ENCODE peak calls at places on chromosomes 11 and 22, in five cellular contexts. One of them, this sample, is unnamed.

GRCh38 chr11:72562431-72562830 is 111.8 kb downstream of the PDE2A start:
- DNase-seq in stomach: no peak
- DNase-seq in K562: no peak
- DNase-seq in HCT116: no peak
- DNase-seq in spleen: no peak
- DNase-seq in this sample: no peak

GRCh38 chr22:22748297-22748743 is 103.9 kb downstream of the GGTLC2 start:
- DNase-seq in spleen: no peak
- DNase-seq in K562: peak; percentile 73
- DNase-seq in stomach: peak; percentile 64
- DNase-seq in HCT116: no peak
- DNase-seq in this sample: no peak

GRCh38 chr22:42621505-42622002 is 6.9 kb upstream of the POLDIP3 start:
- DNase-seq in K562: peak; percentile 79
- DNase-seq in HCT116: peak; percentile 50
- DNase-seq in stomach: peak; percentile 78
- DNase-seq in spleen: peak; percentile 90
- DNase-seq in this sample: no peak

GRCh38 chr11:12802418-12803085 is 128.3 kb downstream of the TEAD1 start:
- DNase-seq in HCT116: peak; percentile 97
- DNase-seq in K562: peak; percentile 26
- DNase-seq in stomach: peak; percentile 92
- DNase-seq in spleen: no peak
- DNase-seq in this sample: peak; percentile 81

GRCh38 chr11:11584937-11585336 is 36.9 kb downstream of the GALNT18 start:
- DNase-seq in HCT116: no peak
- DNase-seq in K562: no peak
- DNase-seq in stomach: no peak
- DNase-seq in spleen: no peak
- DNase-seq in this sample: no peak

GRCh38 chr11:34640050-34640971 is 19.4 kb downstream of the EHF start:
- DNase-seq in spleen: no peak
- DNase-seq in K562: no peak
- DNase-seq in HCT116: no peak
- DNase-seq in stomach: peak; percentile 87
- DNase-seq in this sample: peak; percentile 76

GRCh38 chr11:101390539-101390938 is 193.3 kb downstream of the TRPC6 start:
- DNase-seq in stomach: no peak
- DNase-seq in HCT116: peak; percentile 3
- DNase-seq in K562: no peak
- DNase-seq in spleen: no peak
- DNase-seq in this sample: no peak

GRCh38 chr11:79437274-79437980 is 3.4 kb downstream of the TENM4 start:
- DNase-seq in K562: no peak
- DNase-seq in stomach: peak; percentile 64
- DNase-seq in HCT116: no peak
- DNase-seq in spleen: peak; percentile 76
- DNase-seq in this sample: no peak

GRCh38 chr11:117673561-117673960 is 123.5 kb downstream of the DSCAML1 start:
- DNase-seq in K562: no peak
- DNase-seq in spleen: no peak
- DNase-seq in HCT116: no peak
- DNase-seq in stomach: no peak
- DNase-seq in this sample: no peak

GRCh38 chr11:76415073-76415472 is 29.7 kb upstream of the EMSY start:
- DNase-seq in spleen: no peak
- DNase-seq in HCT116: no peak
- DNase-seq in stomach: no peak
- DNase-seq in K562: no peak
- DNase-seq in this sample: no peak

GRCh38 chr11:1258401-1259075 is 35.7 kb downstream of the MUC5B start:
- DNase-seq in HCT116: no peak
- DNase-seq in stomach: no peak
- DNase-seq in K562: no peak
- DNase-seq in spleen: no peak
- DNase-seq in this sample: no peak

GRCh38 chr22:30312053-30312452 is 14.7 kb downstream of the TBC1D10A start:
- DNase-seq in HCT116: peak; percentile 51
- DNase-seq in spleen: no peak
- DNase-seq in K562: no peak
- DNase-seq in stomach: no peak
- DNase-seq in this sample: no peak

GRCh38 chr11:8097062-8097814 is 16.2 kb downstream of the TUB start:
- DNase-seq in HCT116: no peak
- DNase-seq in K562: no peak
- DNase-seq in spleen: peak; percentile 40
- DNase-seq in stomach: peak; percentile 10
- DNase-seq in this sample: no peak

GRCh38 chr22:30036656-30037055 is 43.6 kb upstream of the HORMAD2 start:
- DNase-seq in spleen: no peak
- DNase-seq in K562: peak; percentile 23
- DNase-seq in HCT116: peak; percentile 16
- DNase-seq in stomach: no peak
- DNase-seq in this sample: no peak

GRCh38 chr11:33259869-33260268 is 2.7 kb downstream of the HIPK3 start:
- DNase-seq in stomach: no peak
- DNase-seq in spleen: no peak
- DNase-seq in HCT116: no peak
- DNase-seq in K562: no peak
- DNase-seq in this sample: no peak

GRCh38 chr22:20086101-20086599 is 6.1 kb downstream of the DGCR8 start:
- DNase-seq in stomach: no peak
- DNase-seq in spleen: peak; percentile 33
- DNase-seq in K562: no peak
- DNase-seq in HCT116: no peak
- DNase-seq in this sample: no peak

GRCh38 chr11:111602865-111603632 is 800 bp downstream of the SIK2 start:
- DNase-seq in K562: peak; percentile 43
- DNase-seq in HCT116: no peak
- DNase-seq in spleen: no peak
- DNase-seq in stomach: peak; percentile 43
- DNase-seq in this sample: peak; percentile 31

GRCh38 chr22:41822289-41823057 is 10.4 kb upstream of the SREBF2 start:
- DNase-seq in spleen: no peak
- DNase-seq in stomach: no peak
- DNase-seq in K562: peak; percentile 35
- DNase-seq in HCT116: peak; percentile 62
- DNase-seq in this sample: no peak

GRCh38 chr22:28855355-28856094 is 27.8 kb upstream of the ZNRF3 start:
- DNase-seq in HCT116: peak; percentile 73
- DNase-seq in K562: peak; percentile 59
- DNase-seq in stomach: peak; percentile 42
- DNase-seq in spleen: no peak
- DNase-seq in this sample: no peak

GRCh38 chr11:100991541-100991940 is 138.1 kb downstream of the PGR start:
- DNase-seq in spleen: no peak
- DNase-seq in HCT116: no peak
- DNase-seq in K562: no peak
- DNase-seq in stomach: no peak
- DNase-seq in this sample: no peak

GRCh38 chr22:23072911-23073491 is 2.7 kb downstream of the GNAZ start:
- DNase-seq in HCT116: no peak
- DNase-seq in K562: no peak
- DNase-seq in spleen: peak; percentile 47
- DNase-seq in stomach: no peak
- DNase-seq in this sample: no peak

GRCh38 chr11:17388609-17389204 is at the start of gene KCNJ11:
- DNase-seq in HCT116: no peak
- DNase-seq in K562: no peak
- DNase-seq in stomach: peak; percentile 35
- DNase-seq in spleen: no peak
- DNase-seq in this sample: no peak

GRCh38 chr11:116580828-116581227 is 192.0 kb downstream of the BUD13 start:
- DNase-seq in stomach: no peak
- DNase-seq in HCT116: no peak
- DNase-seq in spleen: peak; percentile 62
- DNase-seq in K562: no peak
- DNase-seq in this sample: no peak

GRCh38 chr11:63502252-63502820 is 3.5 kb upstream of the LGALS12 start:
- DNase-seq in stomach: no peak
- DNase-seq in spleen: no peak
- DNase-seq in HCT116: no peak
- DNase-seq in K562: no peak
- DNase-seq in this sample: no peak

GRCh38 chr11:132187814-132188213 is 817.4 kb downstream of the NTM start:
- DNase-seq in spleen: no peak
- DNase-seq in HCT116: no peak
- DNase-seq in K562: no peak
- DNase-seq in stomach: no peak
- DNase-seq in this sample: no peak

GRCh38 chr11:69352715-69353325 is 58.9 kb downstream of the MYEOV start:
- DNase-seq in K562: no peak
- DNase-seq in stomach: peak; percentile 23
- DNase-seq in HCT116: peak; percentile 54
- DNase-seq in spleen: no peak
- DNase-seq in this sample: peak; percentile 4

GRCh38 chr11:87215236-87215635 is 177.5 kb downstream of the TMEM135 start:
- DNase-seq in HCT116: no peak
- DNase-seq in spleen: no peak
- DNase-seq in K562: no peak
- DNase-seq in stomach: no peak
- DNase-seq in this sample: no peak

GRCh38 chr22:29109853-29110252 is 37.0 kb downstream of the KREMEN1 start:
- DNase-seq in stomach: no peak
- DNase-seq in HCT116: no peak
- DNase-seq in K562: no peak
- DNase-seq in spleen: no peak
- DNase-seq in this sample: no peak

GRCh38 chr22:50503475-50504145 is 3.9 kb downstream of the LMF2 start:
- DNase-seq in stomach: no peak
- DNase-seq in spleen: no peak
- DNase-seq in HCT116: no peak
- DNase-seq in K562: no peak
- DNase-seq in this sample: no peak

GRCh38 chr11:14905104-14906033 is 13.3 kb upstream of the CYP2R1 start:
- DNase-seq in stomach: peak; percentile 43
- DNase-seq in HCT116: no peak
- DNase-seq in K562: no peak
- DNase-seq in spleen: peak; percentile 93
- DNase-seq in this sample: no peak

DNA sequence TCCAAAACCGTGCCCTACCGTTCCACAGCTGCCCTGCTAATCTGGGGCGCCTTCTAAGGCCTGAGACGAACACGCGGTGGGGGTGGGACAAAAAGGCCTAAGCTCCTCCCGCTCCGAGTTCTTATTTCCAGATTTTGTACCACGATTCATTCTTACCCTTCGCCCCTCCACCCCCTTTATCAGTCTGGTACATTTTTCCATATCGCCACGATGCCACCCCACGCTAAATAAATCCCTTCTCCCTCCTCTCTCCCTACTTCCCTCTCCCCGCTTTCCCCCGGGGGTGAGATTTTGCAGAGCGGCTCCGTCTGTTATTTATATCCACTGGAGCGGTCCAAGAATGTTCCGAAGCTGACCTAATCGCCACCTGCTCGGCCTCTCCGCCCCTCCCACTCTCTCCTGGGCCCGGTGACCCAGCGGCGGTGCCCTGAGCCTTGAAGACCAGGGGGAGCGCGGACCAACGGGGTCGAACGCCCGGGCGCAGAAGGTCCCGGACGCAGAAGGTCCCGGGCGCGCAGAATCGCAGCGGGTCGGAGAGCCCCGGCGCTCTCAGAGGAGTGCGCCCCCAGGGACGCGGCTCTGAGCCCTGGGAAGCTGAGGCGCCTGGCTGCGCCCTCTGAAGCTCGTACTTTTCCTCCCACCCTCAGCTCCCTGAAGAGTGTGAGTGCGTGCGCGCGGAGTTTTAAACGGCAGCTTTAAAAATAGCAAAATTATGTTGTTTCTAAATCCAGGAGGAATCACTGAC is 875 bp upstream of the PACSIN3 start:
- DNase-seq in stomach: peak; percentile 59
- DNase-seq in spleen: no peak
- DNase-seq in HCT116: no peak
- DNase-seq in K562: peak; percentile 41
- DNase-seq in this sample: no peak
- TF ChIP-seq POLR2AphosphoS5 in stomach: no peak
- TF ChIP-seq POLR2AphosphoS5 in spleen: no peak
- TF ChIP-seq POLR2AphosphoS5 in HCT116: peak; percentile 20
- TF ChIP-seq POLR2AphosphoS5 in K562: no peak
- TF ChIP-seq POLR2AphosphoS5 in this sample: no peak

DNA sequence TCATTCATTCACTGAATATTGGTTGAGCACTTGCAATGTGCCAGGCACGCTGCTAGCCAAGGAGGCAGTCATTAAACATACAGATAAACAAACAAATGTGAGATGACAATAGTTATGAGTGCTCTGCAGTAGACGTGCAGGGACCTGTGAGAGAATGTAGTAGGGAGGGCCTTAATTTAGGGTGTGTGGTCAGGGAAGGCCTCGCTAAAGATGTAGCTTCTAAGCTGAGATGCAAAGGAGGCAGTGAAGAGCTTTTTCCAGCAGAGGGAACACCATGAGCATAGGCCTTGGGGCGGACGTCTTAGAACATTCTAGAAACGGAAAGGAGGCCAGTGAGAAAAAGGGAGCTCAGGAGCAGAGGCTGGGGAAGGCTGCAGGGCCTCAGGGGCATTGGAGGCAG is 789 bp upstream of the NCF4 start:
- DNase-seq in spleen: no peak
- DNase-seq in HCT116: no peak
- DNase-seq in stomach: no peak
- DNase-seq in K562: no peak
- DNase-seq in this sample: no peak
- TF ChIP-seq CTCF in spleen: no peak
- TF ChIP-seq CTCF in HCT116: no peak
- TF ChIP-seq CTCF in stomach: no peak
- TF ChIP-seq CTCF in K562: no peak
- TF ChIP-seq CTCF in this sample: no peak

DNA sequence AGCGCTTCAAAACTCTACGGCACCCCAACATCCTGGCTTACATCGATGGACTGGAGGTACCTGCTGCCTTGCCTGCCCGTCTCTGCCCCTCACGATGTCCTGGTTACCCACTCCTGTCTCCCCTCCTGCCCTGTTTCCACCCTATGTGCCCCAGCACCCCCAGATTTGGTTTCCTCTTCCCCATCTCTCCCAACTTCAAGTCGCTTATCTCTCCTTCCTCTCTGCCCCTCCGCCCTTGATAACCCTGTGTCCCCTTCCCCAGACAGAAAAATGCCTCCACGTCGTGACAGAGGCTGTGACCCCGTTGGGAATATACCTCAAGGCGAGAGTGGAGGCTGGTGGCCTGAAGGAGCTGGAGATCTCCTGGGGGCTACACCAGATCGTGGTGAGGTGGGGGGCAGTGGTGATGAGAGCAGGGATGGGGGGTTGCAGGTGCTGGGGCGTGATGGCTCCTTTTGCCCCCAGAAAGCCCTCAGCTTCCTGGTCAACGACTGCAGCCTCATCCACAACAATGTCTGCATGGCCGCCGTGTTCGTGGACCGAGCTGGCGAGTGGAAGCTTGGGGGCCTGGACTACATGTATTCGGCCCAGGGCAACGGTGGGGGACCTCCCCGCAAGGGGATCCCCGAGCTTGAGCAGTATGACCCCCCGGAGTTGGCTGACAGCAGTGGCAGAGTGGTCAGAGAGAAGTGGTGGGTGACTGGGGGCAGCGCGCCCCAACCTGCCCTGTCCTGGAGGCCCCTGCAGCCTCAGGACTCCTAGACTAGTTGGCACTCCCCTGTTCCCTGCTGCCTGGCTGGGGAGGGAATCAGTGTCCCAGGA is 987 bp downstream of the SCYL1 start:
- DNase-seq in spleen: peak; percentile 81
- DNase-seq in HCT116: no peak
- DNase-seq in stomach: no peak
- DNase-seq in K562: peak; percentile 16
- DNase-seq in this sample: no peak
- H3K27ac ChIP-seq in spleen: peak overlapping the region; percentile 90
- H3K27ac ChIP-seq in HCT116: peak overlapping the region; percentile 86
- H3K27ac ChIP-seq in stomach: peak overlapping the region; percentile 91
- H3K27ac ChIP-seq in K562: peak overlapping the region; percentile 90
- H3K27ac ChIP-seq in this sample: peak overlapping the region; percentile 95

GRCh38 chr11:43574949-43575915 is 105.3 kb upstream of the HSD17B12 start:
- DNase-seq in spleen: no peak
- DNase-seq in stomach: no peak
- DNase-seq in HCT116: no peak
- DNase-seq in K562: no peak
- DNase-seq in this sample: no peak
- TF ChIP-seq POLR2AphosphoS5 in spleen: no peak
- TF ChIP-seq POLR2AphosphoS5 in stomach: no peak
- TF ChIP-seq POLR2AphosphoS5 in HCT116: no peak
- TF ChIP-seq POLR2AphosphoS5 in K562: no peak
- TF ChIP-seq POLR2AphosphoS5 in this sample: no peak